ENCODE peak calls at places on chromosomes 6 and 20, in seven cellular contexts. One of them, this sample, is unnamed.

GRCh38 chr6:6686748-6687601 is 98.5 kb downstream of the LY86 start:
- DNase-seq in H9: peak
- DNase-seq in IMR-90: no peak
- DNase-seq in neuronal stem cell: peak
- DNase-seq in mesenchymal stem cell: peak
- DNase-seq in H1: peak
- DNase-seq in trophoblast cell: peak
- DNase-seq in this sample: peak

GRCh38 chr6:73231986-73232391 is 6.7 kb upstream of the KHDC1L start:
- DNase-seq in mesenchymal stem cell: no peak
- DNase-seq in neuronal stem cell: no peak
- DNase-seq in IMR-90: no peak
- DNase-seq in H1: no peak
- DNase-seq in H9: no peak
- DNase-seq in trophoblast cell: no peak
- DNase-seq in this sample: no peak

GRCh38 chr6:32164295-32164694 is at the start of gene EGFL8:
- DNase-seq in neuronal stem cell: no peak
- DNase-seq in H1: no peak
- DNase-seq in IMR-90: no peak
- DNase-seq in mesenchymal stem cell: no peak
- DNase-seq in trophoblast cell: no peak
- DNase-seq in H9: no peak
- DNase-seq in this sample: no peak

GRCh38 chr6:147508073-147508870 is at the start of gene SAMD5:
- DNase-seq in mesenchymal stem cell: peak
- DNase-seq in IMR-90: peak
- DNase-seq in H9: peak
- DNase-seq in trophoblast cell: peak
- DNase-seq in neuronal stem cell: peak
- DNase-seq in H1: peak
- DNase-seq in this sample: peak

GRCh38 chr6:128997880-128998279 is 114.9 kb downstream of the LAMA2 start:
- DNase-seq in H1: no peak
- DNase-seq in H9: no peak
- DNase-seq in mesenchymal stem cell: no peak
- DNase-seq in trophoblast cell: no peak
- DNase-seq in neuronal stem cell: no peak
- DNase-seq in IMR-90: no peak
- DNase-seq in this sample: no peak

GRCh38 chr6:144797881-144798589 is 512.9 kb downstream of the UTRN start:
- DNase-seq in IMR-90: peak
- DNase-seq in H1: no peak
- DNase-seq in H9: no peak
- DNase-seq in trophoblast cell: no peak
- DNase-seq in neuronal stem cell: no peak
- DNase-seq in mesenchymal stem cell: peak
- DNase-seq in this sample: no peak

GRCh38 chr6:71533939-71534379 is 245.3 kb downstream of the OGFRL1 start:
- DNase-seq in H9: no peak
- DNase-seq in neuronal stem cell: no peak
- DNase-seq in IMR-90: peak
- DNase-seq in mesenchymal stem cell: peak
- DNase-seq in trophoblast cell: peak
- DNase-seq in H1: no peak
- DNase-seq in this sample: no peak

GRCh38 chr20:46330072-46330763 is 21.9 kb upstream of the CDH22 start:
- DNase-seq in neuronal stem cell: no peak
- DNase-seq in H1: no peak
- DNase-seq in trophoblast cell: no peak
- DNase-seq in IMR-90: no peak
- DNase-seq in mesenchymal stem cell: no peak
- DNase-seq in H9: no peak
- DNase-seq in this sample: no peak

GRCh38 chr20:42714298-42715141 is 475.2 kb downstream of the PTPRT start:
- DNase-seq in H9: no peak
- DNase-seq in trophoblast cell: no peak
- DNase-seq in H1: no peak
- DNase-seq in IMR-90: no peak
- DNase-seq in neuronal stem cell: no peak
- DNase-seq in mesenchymal stem cell: no peak
- DNase-seq in this sample: no peak

GRCh38 chr6:152696543-152696942 is 1.2 kb upstream of the MYCT1 start:
- DNase-seq in mesenchymal stem cell: peak
- DNase-seq in IMR-90: peak
- DNase-seq in neuronal stem cell: no peak
- DNase-seq in H1: no peak
- DNase-seq in trophoblast cell: peak
- DNase-seq in H9: no peak
- DNase-seq in this sample: no peak

GRCh38 chr20:24382775-24383174 is 86.7 kb upstream of the SYNDIG1 start:
- DNase-seq in H1: no peak
- DNase-seq in neuronal stem cell: no peak
- DNase-seq in H9: peak
- DNase-seq in trophoblast cell: no peak
- DNase-seq in IMR-90: no peak
- DNase-seq in mesenchymal stem cell: no peak
- DNase-seq in this sample: no peak

GRCh38 chr6:16781348-16782169 is 20.3 kb upstream of the ATXN1 start:
- DNase-seq in mesenchymal stem cell: peak
- DNase-seq in neuronal stem cell: no peak
- DNase-seq in H1: no peak
- DNase-seq in H9: no peak
- DNase-seq in trophoblast cell: no peak
- DNase-seq in IMR-90: no peak
- DNase-seq in this sample: no peak

GRCh38 chr6:111975501-111975900 is 78.4 kb upstream of the CCN6 start:
- DNase-seq in H9: no peak
- DNase-seq in IMR-90: no peak
- DNase-seq in H1: no peak
- DNase-seq in neuronal stem cell: no peak
- DNase-seq in mesenchymal stem cell: no peak
- DNase-seq in trophoblast cell: no peak
- DNase-seq in this sample: no peak

GRCh38 chr6:26126394-26127221 is 39.4 kb downstream of the HFE start:
- DNase-seq in H9: no peak
- DNase-seq in IMR-90: peak
- DNase-seq in H1: no peak
- DNase-seq in trophoblast cell: peak
- DNase-seq in neuronal stem cell: no peak
- DNase-seq in mesenchymal stem cell: no peak
- DNase-seq in this sample: no peak

GRCh38 chr6:169424821-169425240 is 171.2 kb upstream of the THBS2 start:
- DNase-seq in IMR-90: peak
- DNase-seq in H1: no peak
- DNase-seq in H9: no peak
- DNase-seq in mesenchymal stem cell: no peak
- DNase-seq in trophoblast cell: peak
- DNase-seq in neuronal stem cell: no peak
- DNase-seq in this sample: no peak

GRCh38 chr6:169417101-169417500 is 163.5 kb upstream of the THBS2 start:
- DNase-seq in neuronal stem cell: no peak
- DNase-seq in trophoblast cell: no peak
- DNase-seq in mesenchymal stem cell: no peak
- DNase-seq in IMR-90: no peak
- DNase-seq in H1: no peak
- DNase-seq in H9: no peak
- DNase-seq in this sample: no peak

GRCh38 chr6:169424149-169424804 is 170.6 kb upstream of the THBS2 start:
- DNase-seq in neuronal stem cell: no peak
- DNase-seq in trophoblast cell: no peak
- DNase-seq in H9: no peak
- DNase-seq in H1: no peak
- DNase-seq in mesenchymal stem cell: no peak
- DNase-seq in IMR-90: no peak
- DNase-seq in this sample: no peak

GRCh38 chr6:169421890-169422289 is 168.2 kb upstream of the THBS2 start:
- DNase-seq in mesenchymal stem cell: no peak
- DNase-seq in H1: no peak
- DNase-seq in H9: no peak
- DNase-seq in IMR-90: no peak
- DNase-seq in trophoblast cell: no peak
- DNase-seq in neuronal stem cell: no peak
- DNase-seq in this sample: no peak

DNA sequence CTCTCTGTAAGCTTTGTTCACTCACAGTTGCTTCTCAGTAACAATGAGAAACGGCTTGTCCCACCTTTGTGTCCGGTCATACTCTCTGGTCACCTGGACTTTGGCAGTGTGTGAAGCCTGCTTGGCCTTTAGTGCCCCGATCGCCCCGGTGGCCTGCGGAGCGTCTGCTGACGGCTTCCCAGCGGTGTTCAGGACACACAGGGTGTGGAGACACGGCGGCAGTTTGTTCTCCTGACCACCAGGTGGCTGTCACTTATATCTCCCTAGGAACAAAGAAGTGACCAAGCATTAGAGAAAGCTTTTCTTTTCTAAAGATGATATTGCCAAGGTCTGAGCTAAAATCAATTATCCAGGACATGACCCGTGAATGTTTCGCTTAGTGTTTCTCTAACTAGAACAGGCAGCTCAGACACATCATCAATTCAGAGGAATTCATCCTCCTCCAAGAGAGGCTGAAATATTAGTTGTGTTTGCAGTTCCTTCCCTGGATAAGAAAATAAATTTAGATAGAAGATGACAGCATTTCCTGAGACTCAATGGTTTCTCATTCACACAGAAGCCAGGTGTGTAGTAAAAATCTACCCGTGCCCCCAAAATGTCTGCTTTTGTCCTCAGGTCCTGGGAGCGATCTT is 167.4 kb upstream of the THBS2 start:
- DNase-seq in trophoblast cell: peak
- DNase-seq in IMR-90: peak
- DNase-seq in H1: no peak
- DNase-seq in mesenchymal stem cell: peak
- DNase-seq in H9: peak
- DNase-seq in neuronal stem cell: no peak
- DNase-seq in this sample: peak
- H2BK5ac ChIP-seq in trophoblast cell: no peak
- H2BK5ac ChIP-seq in IMR-90: no peak
- H2BK5ac ChIP-seq in H1: no peak
- H2BK5ac ChIP-seq in mesenchymal stem cell: no peak
- H2BK5ac ChIP-seq in H9: no peak
- H2BK5ac ChIP-seq in neuronal stem cell: no peak
- H2BK5ac ChIP-seq in this sample: no peak

DNA sequence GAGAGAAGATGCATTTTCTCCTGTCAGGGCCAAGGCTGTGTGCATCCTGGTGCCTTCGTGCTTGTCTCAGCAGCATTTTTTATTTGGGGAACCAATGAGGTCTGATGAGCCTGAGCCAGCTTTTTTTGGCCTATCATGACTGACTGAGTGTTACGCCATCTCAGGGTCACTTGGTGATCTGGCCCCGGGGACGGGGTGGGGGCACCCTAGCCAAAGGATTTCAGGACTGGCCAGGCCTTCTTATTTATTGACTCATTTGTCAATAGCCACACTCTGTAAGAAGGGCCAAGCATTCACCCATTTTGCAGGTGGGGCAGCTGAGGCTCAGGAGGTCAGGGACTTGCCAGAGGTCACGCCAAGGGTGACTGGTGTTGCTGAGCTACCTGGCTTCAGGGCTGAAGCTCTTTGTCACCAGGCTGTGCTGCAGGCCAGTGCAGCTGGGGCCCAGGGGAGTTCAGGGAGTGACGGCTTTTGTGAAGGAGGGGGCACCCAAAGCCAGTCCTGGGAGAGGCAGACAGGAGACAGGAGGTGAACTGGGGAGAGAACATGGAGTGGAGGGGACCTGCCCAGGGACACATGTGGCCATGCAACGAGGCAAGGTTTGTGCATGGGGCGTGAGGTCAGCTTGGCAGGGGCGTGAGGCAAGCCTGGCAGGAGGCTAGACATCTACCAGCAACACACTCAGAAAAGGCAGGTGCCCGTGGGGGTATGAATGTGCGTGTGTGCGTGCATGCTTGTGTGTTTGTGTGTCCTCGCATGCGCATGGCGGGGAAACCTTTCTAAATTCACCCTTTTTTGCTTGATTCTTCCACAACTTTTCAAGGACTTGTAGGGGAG is 31.1 kb downstream of the VSTM2L start:
- DNase-seq in H1: no peak
- DNase-seq in mesenchymal stem cell: no peak
- DNase-seq in trophoblast cell: no peak
- DNase-seq in neuronal stem cell: no peak
- DNase-seq in IMR-90: no peak
- DNase-seq in H9: no peak
- DNase-seq in this sample: no peak
- H2AK5ac ChIP-seq in H1: no peak
- H2AK5ac ChIP-seq in mesenchymal stem cell: no peak
- H2AK5ac ChIP-seq in trophoblast cell: no peak
- H2AK5ac ChIP-seq in neuronal stem cell: peak
- H2AK5ac ChIP-seq in IMR-90: no peak
- H2AK5ac ChIP-seq in H9: no peak
- H2AK5ac ChIP-seq in this sample: no peak

GRCh38 chr20:49185071-49185757 is 2.9 kb downstream of the STAU1 start:
- DNase-seq in H1: no peak
- DNase-seq in H9: no peak
- DNase-seq in IMR-90: no peak
- DNase-seq in neuronal stem cell: no peak
- DNase-seq in trophoblast cell: no peak
- DNase-seq in mesenchymal stem cell: no peak
- DNase-seq in this sample: no peak
- H3K18ac ChIP-seq in H1: no peak
- H3K18ac ChIP-seq in H9: no peak
- H3K18ac ChIP-seq in IMR-90: no peak
- H3K18ac ChIP-seq in neuronal stem cell: no peak
- H3K18ac ChIP-seq in trophoblast cell: no peak
- H3K18ac ChIP-seq in mesenchymal stem cell: no peak
- H3K18ac ChIP-seq in this sample: no peak

GRCh38 chr6:54428437-54428836 is 120.2 kb downstream of the TINAG start:
- DNase-seq in IMR-90: no peak
- DNase-seq in trophoblast cell: no peak
- DNase-seq in H9: no peak
- DNase-seq in mesenchymal stem cell: no peak
- DNase-seq in H1: no peak
- DNase-seq in neuronal stem cell: no peak
- DNase-seq in this sample: no peak

GRCh38 chr6:54431466-54431865 is 123.2 kb downstream of the TINAG start:
- DNase-seq in neuronal stem cell: no peak
- DNase-seq in H1: no peak
- DNase-seq in mesenchymal stem cell: no peak
- DNase-seq in H9: no peak
- DNase-seq in IMR-90: peak
- DNase-seq in trophoblast cell: no peak
- DNase-seq in this sample: no peak

GRCh38 chr6:54426995-54427394 is 118.8 kb downstream of the TINAG start:
- DNase-seq in neuronal stem cell: no peak
- DNase-seq in H1: no peak
- DNase-seq in mesenchymal stem cell: no peak
- DNase-seq in trophoblast cell: no peak
- DNase-seq in IMR-90: no peak
- DNase-seq in H9: no peak
- DNase-seq in this sample: no peak

DNA sequence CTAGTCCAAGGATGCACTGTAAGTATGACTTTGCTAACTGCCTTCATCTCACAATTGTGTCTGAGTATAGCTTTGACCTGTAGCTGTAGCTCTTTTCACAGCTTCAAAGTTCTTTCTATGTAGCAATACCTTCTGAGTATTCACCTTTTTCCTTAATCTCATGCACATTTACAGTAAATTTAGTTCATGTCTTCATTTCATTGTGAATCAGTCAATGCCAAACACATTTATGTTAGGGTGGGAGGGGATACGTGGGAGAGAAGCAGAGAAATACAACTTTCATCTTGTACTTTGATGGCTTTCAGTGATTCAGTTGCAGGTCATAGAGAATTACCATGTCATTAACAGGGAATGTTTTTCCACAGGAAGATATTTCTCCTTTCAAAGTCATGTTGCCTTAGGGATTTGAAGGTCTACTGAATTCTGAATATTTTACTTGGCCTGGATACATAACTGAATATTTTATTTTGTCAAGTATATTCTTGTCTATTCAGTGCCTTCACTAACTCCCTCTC is 119.2 kb downstream of the TINAG start:
- DNase-seq in IMR-90: peak
- DNase-seq in mesenchymal stem cell: no peak
- DNase-seq in H9: no peak
- DNase-seq in H1: no peak
- DNase-seq in trophoblast cell: no peak
- DNase-seq in neuronal stem cell: no peak
- DNase-seq in this sample: no peak
- H2BK5ac ChIP-seq in IMR-90: no peak
- H2BK5ac ChIP-seq in mesenchymal stem cell: no peak
- H2BK5ac ChIP-seq in H9: no peak
- H2BK5ac ChIP-seq in H1: no peak
- H2BK5ac ChIP-seq in trophoblast cell: no peak
- H2BK5ac ChIP-seq in neuronal stem cell: no peak
- H2BK5ac ChIP-seq in this sample: no peak

This sample was measured in mesendoderm.